ENCODE peak calls at places on chromosome 21, in seven cellular contexts. One of them, this sample, is unnamed.

GRCh38 chr21:36710729-36711048 is 11.8 kb downstream of the SIM2 start:
- DNase-seq in T1000: no peak
- DNase-seq in NCI-H1436: no peak
- DNase-seq in NCI-H226: no peak
- DNase-seq in activated CD4-positive, CD25-positive, alpha-beta regulatory T cell: no peak
- DNase-seq in H9: no peak
- DNase-seq in naive thymus-derived CD8-positive, alpha-beta T cell: no peak
- DNase-seq in this sample: no peak

GRCh38 chr21:46051821-46052675 is 45.9 kb upstream of the COL6A2 start:
- DNase-seq in T1000: no peak
- DNase-seq in NCI-H1436: no peak
- DNase-seq in NCI-H226: no peak
- DNase-seq in activated CD4-positive, CD25-positive, alpha-beta regulatory T cell: no peak
- DNase-seq in H9: no peak
- DNase-seq in naive thymus-derived CD8-positive, alpha-beta T cell: no peak
- DNase-seq in this sample: no peak

GRCh38 chr21:16061194-16061593 is 331.4 kb downstream of the USP25 start:
- DNase-seq in T1000: no peak
- DNase-seq in NCI-H1436: no peak
- DNase-seq in NCI-H226: no peak
- DNase-seq in activated CD4-positive, CD25-positive, alpha-beta regulatory T cell: no peak
- DNase-seq in H9: no peak
- DNase-seq in naive thymus-derived CD8-positive, alpha-beta T cell: no peak
- DNase-seq in this sample: no peak

GRCh38 chr21:38470762-38471161 is 27.5 kb downstream of the ERG start:
- DNase-seq in T1000: no peak
- DNase-seq in NCI-H1436: no peak
- DNase-seq in NCI-H226: no peak
- DNase-seq in activated CD4-positive, CD25-positive, alpha-beta regulatory T cell: no peak
- DNase-seq in H9: no peak
- DNase-seq in naive thymus-derived CD8-positive, alpha-beta T cell: no peak
- DNase-seq in this sample: no peak

GRCh38 chr21:38511662-38512243 is 13.5 kb upstream of the ERG start:
- DNase-seq in T1000: no peak
- DNase-seq in NCI-H1436: no peak
- DNase-seq in NCI-H226: no peak
- DNase-seq in activated CD4-positive, CD25-positive, alpha-beta regulatory T cell: no peak
- DNase-seq in H9: no peak
- DNase-seq in naive thymus-derived CD8-positive, alpha-beta T cell: no peak
- DNase-seq in this sample: no peak

GRCh38 chr21:36804867-36805611 is 106.1 kb downstream of the SIM2 start:
- DNase-seq in T1000: no peak
- DNase-seq in NCI-H1436: no peak
- DNase-seq in NCI-H226: no peak
- DNase-seq in activated CD4-positive, CD25-positive, alpha-beta regulatory T cell: no peak
- DNase-seq in H9: no peak
- DNase-seq in naive thymus-derived CD8-positive, alpha-beta T cell: no peak
- DNase-seq in this sample: no peak

GRCh38 chr21:45432575-45433255 is 27.8 kb downstream of the COL18A1 start:
- DNase-seq in T1000: no peak
- DNase-seq in NCI-H1436: no peak
- DNase-seq in NCI-H226: no peak
- DNase-seq in activated CD4-positive, CD25-positive, alpha-beta regulatory T cell: no peak
- DNase-seq in H9: no peak
- DNase-seq in naive thymus-derived CD8-positive, alpha-beta T cell: no peak
- DNase-seq in this sample: peak

GRCh38 chr21:15659768-15660423 is 69.9 kb upstream of the USP25 start:
- DNase-seq in T1000: no peak
- DNase-seq in NCI-H1436: no peak
- DNase-seq in NCI-H226: no peak
- DNase-seq in activated CD4-positive, CD25-positive, alpha-beta regulatory T cell: no peak
- DNase-seq in H9: no peak
- DNase-seq in naive thymus-derived CD8-positive, alpha-beta T cell: no peak
- DNase-seq in this sample: no peak

GRCh38 chr21:41045534-41046268 is 122.3 kb upstream of the BACE2 start:
- DNase-seq in T1000: no peak
- DNase-seq in NCI-H1436: peak
- DNase-seq in NCI-H226: no peak
- DNase-seq in activated CD4-positive, CD25-positive, alpha-beta regulatory T cell: no peak
- DNase-seq in H9: peak
- DNase-seq in naive thymus-derived CD8-positive, alpha-beta T cell: no peak
- DNase-seq in this sample: no peak

GRCh38 chr21:15421521-15421920 is 308.3 kb upstream of the USP25 start:
- DNase-seq in T1000: no peak
- DNase-seq in NCI-H1436: no peak
- DNase-seq in NCI-H226: no peak
- DNase-seq in activated CD4-positive, CD25-positive, alpha-beta regulatory T cell: no peak
- DNase-seq in H9: no peak
- DNase-seq in naive thymus-derived CD8-positive, alpha-beta T cell: no peak
- DNase-seq in this sample: no peak